ENCODE peak calls at places on chromosomes 7 and 10, in seven cellular contexts. R is activated CD8-positive, alpha-beta T cell treated with anti-CD3 and anti-CD28 coated beads for 36 hours; G is GM10248; N is GM20000; O is CD8-positive, alpha-beta T cell; T is AG04450; Q is dorsolateral prefrontal cortex. E is an unnamed sample.

GRCh38 chr10:132449051-132449825 is 52.2 kb downstream of the PWWP2B start:
- DNase-seq in R (peak), N (no peak), T (no peak), O (no peak), G (no peak), Q (no peak), E (no peak)

GRCh38 chr10:71649631-71650030 is 69.9 kb downstream of the C10orf105 start:
- DNase-seq in N (no peak), G (no peak), Q (no peak), O (no peak), R (no peak), T (no peak), E (no peak)

GRCh38 chr10:124717911-124718734 is 26.1 kb downstream of the FAM53B start:
- DNase-seq in G (peak), N (peak), T (no peak), Q (no peak), O (peak), R (peak), E (no peak)

GRCh38 chr10:69893271-69893900 is 91.7 kb downstream of the COL13A1 start:
- DNase-seq in Q (no peak), O (no peak), N (no peak), G (no peak), T (no peak), R (no peak), E (no peak)

GRCh38 chr10:93198401-93199175 is 124.9 kb downstream of the CYP26A1 start:
- DNase-seq in T (no peak), N (no peak), O (no peak), Q (no peak), G (no peak), R (no peak), E (no peak)

GRCh38 chr10:92238586-92239098 is 52.2 kb downstream of the CPEB3 start:
- DNase-seq in G (no peak), N (no peak), R (no peak), T (no peak), O (no peak), Q (no peak), E (no peak)

GRCh38 chr10:64071218-64071617 is 550.0 kb downstream of the REEP3 start:
- DNase-seq in O (no peak), T (no peak), G (no peak), N (no peak), R (no peak), Q (no peak), E (no peak)

GRCh38 chr10:48976208-48976607 is 36.6 kb upstream of the LRRC18 start:
- DNase-seq in N (no peak), O (no peak), G (no peak), R (peak), Q (no peak), T (no peak), E (no peak)

GRCh38 chr10:121500591-121501341 is 97.5 kb downstream of the FGFR2 start:
- DNase-seq in Q (no peak), R (no peak), O (no peak), N (no peak), T (no peak), G (no peak), E (no peak)

GRCh38 chr7:145862212-145862611 is 254.4 kb upstream of the CNTNAP2 start:
- DNase-seq in Q (no peak), G (no peak), T (no peak), N (no peak), R (no peak), O (no peak), E (no peak)

GRCh38 chr7:43750016-43750887 is 8.2 kb upstream of the BLVRA start:
- DNase-seq in N (no peak), T (peak), Q (no peak), G (no peak), O (no peak), R (no peak), E (no peak)

GRCh38 chr10:46272863-46273415 is 13.9 kb upstream of the ANTXRL start:
- DNase-seq in N (no peak), R (no peak), G (no peak), T (no peak), O (peak), Q (no peak), E (no peak)

GRCh38 chr10:46268076-46268881 is 18.5 kb upstream of the ANTXRL start:
- DNase-seq in T (no peak), O (peak), Q (no peak), G (peak), N (peak), R (peak), E (no peak)

GRCh38 chr10:46277840-46278239 is 9.0 kb upstream of the ANTXRL start:
- DNase-seq in R (no peak), N (no peak), O (no peak), Q (no peak), G (no peak), T (no peak), E (no peak)

GRCh38 chr10:46270086-46270811 is 16.5 kb upstream of the ANTXRL start:
- DNase-seq in N (no peak), O (peak), T (no peak), Q (no peak), R (no peak), G (no peak), E (no peak)

GRCh38 chr10:46273506-46274477 is 13.0 kb upstream of the ANTXRL start:
- DNase-seq in G (no peak), O (peak), Q (no peak), R (peak), T (no peak), N (no peak), E (no peak)
- TF ChIP-seq CTCF in G (no peak), O (no peak), Q (no peak), R (no peak), T (peak), N (no peak), E (no peak)

DNA sequence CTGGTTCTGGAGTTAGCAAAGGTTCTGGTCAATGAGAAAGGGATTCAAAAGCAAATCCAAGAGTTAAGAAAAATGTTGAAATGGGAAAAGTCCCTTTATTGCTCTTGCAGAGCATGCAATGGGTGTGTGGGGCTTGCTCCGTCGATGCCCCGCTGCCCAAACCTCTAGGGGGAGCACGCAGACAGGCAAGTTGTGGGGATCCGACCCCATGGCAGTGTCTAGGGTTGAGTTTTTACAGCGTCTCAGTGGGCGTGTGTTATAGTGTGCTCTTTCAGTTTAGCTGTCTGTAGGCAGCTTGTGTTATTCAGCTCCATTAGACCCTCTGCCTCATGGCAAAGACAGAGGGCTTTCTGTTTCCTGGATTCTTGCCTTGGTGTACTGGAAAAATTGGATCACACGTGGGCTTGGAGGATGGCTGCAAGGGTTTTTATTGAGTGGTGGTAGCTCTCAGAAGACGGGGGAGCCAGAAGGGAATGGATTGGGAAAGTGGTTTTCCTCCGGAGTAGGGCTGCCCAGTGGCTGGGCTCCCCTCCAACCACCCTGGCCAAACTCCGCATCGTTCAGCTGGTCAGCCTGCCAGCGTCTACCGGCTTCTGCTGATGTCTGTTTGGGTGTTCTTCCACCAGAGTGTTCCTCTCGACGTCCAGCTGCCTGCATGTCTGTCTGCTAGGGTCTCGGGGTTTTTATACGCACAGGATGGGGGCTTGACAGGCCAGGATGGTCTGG is 102.3 kb upstream of the PLXDC2 start:
- DNase-seq in R (no peak), T (no peak), Q (peak), O (no peak), G (no peak), N (no peak), E (no peak)
- TF ChIP-seq CTCF in R (no peak), T (no peak), Q (peak), O (no peak), G (no peak), N (no peak), E (no peak)

GRCh38 chr10:119762805-119763798 is 37.3 kb downstream of the INPP5F start:
- DNase-seq in R (no peak), O (no peak), N (no peak), Q (no peak), G (no peak), T (no peak), E (no peak)
- TF ChIP-seq CTCF in R (no peak), O (no peak), N (no peak), Q (no peak), G (no peak), T (no peak), E (no peak)

DNA sequence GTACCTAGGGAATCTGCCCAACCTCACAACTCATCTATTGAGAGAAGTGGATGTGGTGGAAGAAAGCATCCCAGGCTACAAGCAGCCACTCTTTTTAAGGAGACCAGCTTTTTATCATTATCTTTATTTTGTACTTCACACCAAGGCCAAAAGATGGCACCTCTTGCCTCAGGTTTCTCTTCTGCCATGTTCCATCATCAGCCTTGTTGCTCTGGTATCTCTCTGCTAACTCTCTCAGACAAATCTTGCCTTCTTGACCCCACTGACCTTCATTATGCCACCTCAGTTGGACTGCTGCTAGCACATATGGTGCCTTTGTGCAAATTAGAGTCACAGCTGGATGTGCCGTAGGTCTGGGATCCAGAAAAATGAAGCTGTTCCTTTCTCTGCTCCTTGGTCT is 47.2 kb upstream of the DYNC1I1 start:
- DNase-seq in R (no peak), T (no peak), O (no peak), Q (no peak), N (no peak), G (no peak), E (no peak)
- TF ChIP-seq CTCF in R (no peak), T (no peak), O (no peak), Q (no peak), N (no peak), G (no peak), E (peak)

DNA sequence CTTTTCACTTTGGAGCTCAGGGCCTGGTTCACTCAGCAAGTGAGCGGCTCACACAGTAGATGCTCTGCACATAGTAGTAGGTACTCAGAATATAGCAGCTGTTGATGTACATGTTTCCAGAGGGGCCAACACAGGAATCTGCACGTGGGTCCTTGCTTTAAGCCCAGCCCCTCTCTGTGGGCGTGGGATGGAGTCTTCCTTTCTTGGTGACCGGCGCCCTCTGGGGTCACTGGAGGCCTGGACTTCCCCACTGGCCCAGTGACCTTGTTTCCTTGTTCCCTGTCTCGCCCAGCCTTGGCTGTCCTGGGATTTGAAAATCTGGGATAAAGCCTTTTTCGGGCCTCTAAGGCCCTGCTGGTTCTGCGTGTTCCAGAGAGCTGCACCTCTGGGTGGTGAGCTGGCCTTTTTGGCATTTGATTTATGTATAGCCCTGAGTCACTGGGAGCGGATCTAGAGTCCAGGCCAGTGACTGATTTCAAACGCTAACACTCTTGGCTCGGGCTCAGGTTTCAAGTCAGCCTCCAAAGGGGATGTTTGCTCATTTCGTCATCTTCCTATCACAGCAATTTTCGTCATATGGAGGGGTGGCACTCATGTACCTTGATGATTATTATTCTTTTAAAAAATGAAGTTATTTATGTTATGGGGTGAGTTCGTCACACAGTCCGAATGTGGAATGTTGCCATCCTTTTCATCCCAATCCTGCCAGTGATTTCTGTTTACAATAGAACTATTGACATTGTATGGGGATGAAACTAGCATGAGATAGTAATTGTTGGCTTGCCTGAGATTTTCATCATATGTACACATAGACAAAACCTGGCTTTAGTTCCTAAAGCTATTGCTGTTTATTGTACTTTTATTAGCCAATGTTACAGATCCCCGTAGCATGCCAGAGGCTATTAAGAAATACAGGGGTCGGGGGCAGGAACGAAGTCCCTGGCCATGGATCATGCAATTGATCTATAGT is 65.5 kb downstream of the CUX1 start:
- DNase-seq in O (no peak), Q (no peak), G (no peak), N (no peak), R (no peak), T (peak), E (no peak)
- TF ChIP-seq CTCF in O (no peak), Q (no peak), G (peak), N (no peak), R (no peak), T (no peak), E (no peak)

GRCh38 chr7:133564484-133564883 is 311.6 kb downstream of the EXOC4 start:
- DNase-seq in G (no peak), O (no peak), Q (no peak), N (no peak), R (no peak), T (no peak), E (no peak)
- TF ChIP-seq CTCF in G (no peak), O (no peak), Q (no peak), N (no peak), R (no peak), T (no peak), E (no peak)

DNA sequence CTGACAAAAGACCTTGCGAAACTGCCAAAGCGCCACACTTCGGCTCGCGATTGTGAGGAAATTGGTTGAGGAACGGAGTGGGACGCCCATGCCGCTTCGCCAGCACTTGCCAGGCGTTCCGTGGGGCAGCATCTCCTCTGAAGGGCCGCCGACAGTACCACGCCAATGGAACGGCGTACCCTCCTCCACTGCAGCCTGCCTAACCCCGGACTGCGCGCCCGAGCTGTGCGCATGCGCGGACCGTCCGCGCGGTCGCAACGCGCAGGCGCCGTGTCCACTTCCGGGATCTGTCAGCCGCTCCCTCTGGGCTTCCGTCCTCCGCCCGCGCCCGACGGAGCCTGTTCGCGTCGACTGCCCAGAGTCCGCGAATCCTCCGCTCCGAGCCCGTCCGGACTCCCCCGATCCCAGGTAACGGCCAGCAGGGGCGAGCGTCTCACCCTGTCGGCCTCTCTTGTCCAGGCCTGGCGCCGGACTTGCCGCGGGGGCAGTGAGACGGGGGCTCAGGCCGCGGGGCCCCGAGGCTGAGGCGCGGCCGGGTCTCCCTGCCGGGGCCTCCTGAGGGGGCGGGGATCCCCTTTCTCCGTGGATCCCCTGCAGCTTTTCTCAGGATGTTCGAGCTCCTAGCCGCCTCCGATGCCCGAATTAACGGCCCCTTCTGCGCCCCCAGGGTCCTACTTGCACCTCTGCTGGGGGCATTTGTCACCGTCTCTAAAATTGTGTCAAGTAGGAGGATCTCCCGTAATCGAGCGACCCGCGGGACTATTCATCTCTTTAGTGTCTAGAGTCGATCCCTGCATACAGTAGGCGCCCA is at the start of gene ARPC1A:
- DNase-seq in Q (peak), R (peak), G (peak), O (peak), T (peak), N (peak), E (peak)
- TF ChIP-seq CTCF in Q (no peak), R (no peak), G (no peak), O (no peak), T (peak), N (no peak), E (no peak)

DNA sequence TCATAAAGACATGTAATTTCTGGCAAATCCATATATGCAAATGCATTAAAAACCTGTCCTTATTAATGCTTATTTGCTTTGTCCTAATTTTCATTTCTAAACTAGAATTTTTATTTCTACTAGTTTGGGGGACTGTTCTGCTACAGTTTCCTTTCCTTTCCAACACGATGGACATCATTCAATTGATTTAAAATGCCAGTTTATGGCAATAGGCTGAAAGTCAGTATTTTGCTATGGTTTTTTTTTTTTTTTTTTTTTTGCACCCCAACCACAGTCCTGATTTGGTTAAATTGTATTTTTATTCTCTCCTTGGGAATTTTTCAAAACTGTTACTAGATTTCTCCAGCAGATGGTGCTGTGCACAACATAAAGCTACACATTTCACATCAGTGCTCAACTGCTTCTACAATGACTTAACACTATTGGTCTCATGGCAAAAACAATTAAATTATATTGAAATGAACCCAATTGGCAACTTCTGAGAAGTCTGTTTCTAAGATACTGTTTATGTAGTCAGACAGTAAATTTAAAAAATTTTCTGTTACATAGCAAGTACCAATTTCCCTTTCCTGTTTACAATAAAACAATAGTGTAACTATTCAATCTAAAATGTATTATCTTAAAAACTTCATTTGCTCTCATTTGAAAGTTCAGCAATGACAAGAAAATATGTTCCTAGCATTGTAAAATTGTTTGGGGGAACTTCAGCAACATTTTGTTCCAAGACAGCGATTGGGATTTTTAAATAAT is 193.8 kb upstream of the CCDC6 start:
- DNase-seq in T (peak), R (peak), G (peak), O (no peak), N (peak), Q (no peak), E (no peak)
- TF ChIP-seq CTCF in T (peak), R (peak), G (peak), O (peak), N (peak), Q (peak), E (peak)

DNA sequence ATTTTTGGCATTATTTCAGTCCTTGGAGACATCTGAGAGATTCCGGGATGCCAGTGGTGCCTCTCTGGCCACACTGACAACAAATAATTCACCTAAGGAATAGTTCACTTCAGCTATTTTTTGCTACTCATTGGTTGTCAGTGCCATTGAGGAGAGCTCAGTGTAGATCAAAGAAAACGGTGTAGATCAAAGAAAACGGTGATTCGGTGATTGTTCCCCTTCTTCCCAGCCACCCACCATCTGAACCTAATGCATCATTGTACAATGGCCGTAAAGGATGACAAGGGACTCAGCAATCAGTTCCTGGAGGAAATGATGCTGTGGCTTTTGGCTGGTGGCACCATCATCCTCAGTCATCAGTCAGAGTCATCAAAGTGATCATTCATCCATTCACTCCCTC is 80.6 kb downstream of the PTPRZ1 start:
- DNase-seq in T (no peak), Q (no peak), R (no peak), O (no peak), N (no peak), G (no peak), E (no peak)
- TF ChIP-seq CTCF in T (no peak), Q (no peak), R (no peak), O (no peak), N (no peak), G (no peak), E (no peak)